ENCODE peak calls at places on chromosomes 7 and 10, in four cellular contexts. K, V, P and Y are unnamed samples.

GRCh38 chr10:91196268-91197043 is 24.0 kb upstream of the PCGF5 start:
- DNase-seq in V (no peak), K (no peak), P (no peak), Y (no peak)

GRCh38 chr10:24384954-24385353 is 176.0 kb downstream of the KIAA1217 start:
- DNase-seq in K (no peak), P (no peak), V (no peak), Y (no peak)

GRCh38 chr7:140456627-140457051 is 22.7 kb downstream of the MKRN1 start:
- DNase-seq in V (no peak), K (no peak), P (no peak), Y (no peak)

GRCh38 chr7:76364198-76364584 is 5.4 kb upstream of the YWHAG start:
- DNase-seq in V (no peak), P (no peak), K (no peak), Y (no peak)

GRCh38 chr10:59995862-59996261 is 89.5 kb upstream of the CCDC6 start:
- DNase-seq in V (no peak), K (no peak), P (no peak), Y (no peak)

GRCh38 chr7:33892945-33893344 is 12.4 kb upstream of the BMPER start:
- DNase-seq in P (no peak), V (no peak), K (no peak), Y (no peak)

GRCh38 chr7:44643206-44643605 is 36.8 kb downstream of the OGDH start:
- DNase-seq in K (peak), P (no peak), V (no peak), Y (no peak)

GRCh38 chr10:4470231-4470840 is 355.7 kb upstream of the AKR1E2 start:
- DNase-seq in V (no peak), K (no peak), P (peak), Y (no peak)

GRCh38 chr7:157520249-157520648 is 183.4 kb downstream of the DNAJB6 start:
- DNase-seq in K (peak), V (no peak), P (no peak), Y (no peak)

GRCh38 chr10:126130291-126130710 is 233.9 kb downstream of the FANK1 start:
- DNase-seq in V (no peak), P (no peak), K (no peak), Y (no peak)

GRCh38 chr7:55592492-55592891 is 20.2 kb upstream of the VOPP1 start:
- DNase-seq in P (no peak), V (no peak), K (no peak), Y (no peak)

GRCh38 chr10:73971636-73972354 is 26.1 kb upstream of the VCL start:
- DNase-seq in P (no peak), V (no peak), K (no peak), Y (no peak)

GRCh38 chr7:13912740-13913320 is 76.6 kb downstream of the ETV1 start:
- DNase-seq in P (no peak), K (no peak), V (no peak), Y (no peak)

GRCh38 chr10:102476466-102477141 is 25.3 kb upstream of the C10orf95 start:
- DNase-seq in K (no peak), P (no peak), V (peak), Y (no peak)

GRCh38 chr7:134016223-134016941 is 110.8 kb upstream of the LRGUK start:
- DNase-seq in P (no peak), V (peak), K (no peak), Y (peak)

GRCh38 chr10:17001961-17002749 is 127.5 kb downstream of the CUBN start:
- DNase-seq in K (peak), V (no peak), P (peak), Y (no peak)

GRCh38 chr10:28246023-28246422 is 56.8 kb downstream of the MPP7 start:
- DNase-seq in V (no peak), K (no peak), P (no peak), Y (no peak)

GRCh38 chr7:131072505-131073091 is 255.1 kb upstream of the MKLN1 start:
- DNase-seq in P (no peak), V (no peak), K (no peak), Y (no peak)

GRCh38 chr7:140417456-140418155 is 13.7 kb downstream of the RAB19 start:
- DNase-seq in V (no peak), K (no peak), P (no peak), Y (no peak)

GRCh38 chr7:135853499-135853898 is 104.9 kb upstream of the FAM180A start:
- DNase-seq in V (no peak), K (no peak), P (no peak), Y (no peak)

GRCh38 chr7:21108182-21108581 is 319.7 kb upstream of the SP4 start:
- DNase-seq in V (no peak), P (no peak), K (no peak), Y (no peak)

GRCh38 chr10:77614778-77615625 is 22.6 kb downstream of the KCNMA1 start:
- DNase-seq in V (no peak), P (no peak), K (no peak), Y (no peak)

GRCh38 chr7:7565746-7566650 is 686 bp upstream of the MIOS start:
- DNase-seq in P (no peak), V (no peak), K (no peak), Y (peak)

GRCh38 chr7:107700570-107700969 is 39.9 kb downstream of the SLC26A4 start:
- DNase-seq in K (no peak), P (no peak), V (no peak), Y (no peak)

GRCh38 chr10:27558612-27559020 is 54.5 kb downstream of the RAB18 start:
- DNase-seq in K (no peak), P (peak), V (peak), Y (peak)

GRCh38 chr10:133127291-133128125 is 32.5 kb upstream of the KNDC1 start:
- DNase-seq in P (no peak), V (no peak), K (no peak), Y (no peak)

GRCh38 chr10:69572159-69573055 is 815 bp downstream of the NEUROG3 start:
- DNase-seq in P (no peak), V (no peak), K (no peak), Y (peak)

GRCh38 chr10:1120761-1121160 is 64.6 kb downstream of the WDR37 start:
- DNase-seq in P (no peak), V (no peak), K (peak), Y (no peak)

GRCh38 chr10:124665980-124666379 is 78.2 kb downstream of the FAM53B start:
- DNase-seq in P (no peak), V (no peak), K (no peak), Y (no peak)

GRCh38 chr10:99888623-99889022 is 106.2 kb downstream of the ABCC2 start:
- DNase-seq in P (peak), V (no peak), K (no peak), Y (no peak)

GRCh38 chr7:45001138-45001694 is 1.2 kb downstream of the CCM2 start:
- DNase-seq in K (no peak), P (no peak), V (peak), Y (no peak)

GRCh38 chr7:27515933-27516332 is 146.8 kb downstream of the HIBADH start:
- DNase-seq in P (no peak), V (no peak), K (no peak), Y (no peak)

DNA sequence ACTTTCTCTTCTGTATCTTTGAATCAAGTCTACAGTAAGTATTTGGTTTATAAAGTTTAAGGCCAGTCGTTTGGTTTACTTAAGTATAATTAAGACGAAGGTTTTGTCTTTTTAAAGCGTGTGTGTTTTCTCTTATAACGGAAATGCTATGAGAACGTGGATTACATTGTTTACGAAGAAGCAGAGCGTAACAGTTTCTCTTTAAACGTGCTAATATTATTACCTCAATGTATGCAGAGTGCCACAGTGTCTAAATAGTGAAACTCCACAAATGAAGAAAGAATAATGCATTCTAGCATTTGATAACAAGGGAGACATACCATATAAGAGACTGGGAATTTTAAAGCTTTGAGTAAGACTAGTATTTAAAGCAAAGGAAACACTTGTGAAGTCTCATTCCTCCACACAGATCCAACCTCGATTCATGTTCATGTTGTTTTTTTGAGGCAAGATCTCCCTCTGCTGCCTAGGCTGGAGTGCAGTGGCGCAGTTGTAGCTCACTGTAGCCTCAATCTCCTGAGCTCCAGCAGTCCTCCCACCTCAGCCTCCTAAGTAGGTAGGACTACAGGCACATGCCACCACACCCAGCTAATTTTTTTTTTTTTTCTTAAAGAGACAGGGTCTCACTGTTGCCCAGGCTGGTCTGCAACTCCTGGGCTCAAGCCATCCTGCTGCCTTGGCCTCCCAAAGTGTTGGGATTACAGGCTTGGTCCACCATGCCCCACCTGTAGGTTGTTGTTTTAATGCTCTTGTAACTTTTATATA is 75.1 kb downstream of the ANKRD61 start:
- DNase-seq in P (peak), V (no peak), K (peak), Y (peak)
- TF ChIP-seq CTCF in P (peak), V (no peak), K (peak), Y (peak)

GRCh38 chr10:35613597-35614226 is 8.6 kb downstream of the GJD4 start:
- DNase-seq in V (no peak), P (peak), K (no peak), Y (no peak)
- TF ChIP-seq CTCF in V (no peak), P (peak), K (no peak), Y (no peak)

GRCh38 chr7:143345428-143345900 is 17.0 kb downstream of the FAM131B start:
- DNase-seq in K (no peak), V (no peak), P (no peak), Y (peak)
- TF ChIP-seq CTCF in K (no peak), V (no peak), P (peak), Y (peak)

GRCh38 chr7:97016392-97017196 is 8.0 kb downstream of the DLX5 start:
- DNase-seq in V (no peak), P (no peak), K (no peak), Y (no peak)
- TF ChIP-seq CTCF in V (no peak), P (no peak), K (no peak), Y (no peak)

GRCh38 chr7:129332354-129333056 is 101.7 kb upstream of the STRIP2 start:
- DNase-seq in V (no peak), P (peak), K (no peak), Y (no peak)

GRCh38 chr7:129338450-129338849 is 95.8 kb upstream of the STRIP2 start:
- DNase-seq in K (no peak), P (no peak), V (no peak), Y (no peak)

GRCh38 chr7:129334473-129334872 is 99.8 kb upstream of the STRIP2 start:
- DNase-seq in V (no peak), P (no peak), K (no peak), Y (no peak)
- TF ChIP-seq CTCF in V (no peak), P (no peak), K (no peak), Y (no peak)